ENCODE peak calls at places on chromosome 21, in four cellular contexts. G is pancreas, F is cardiac muscle cell, D is IMR-90. N is an unnamed sample.

GRCh38 chr21:45482899-45483821 is 59.1 kb downstream of the SLC19A1 start:
- DNase-seq in D (no peak), G (no peak), F (no peak), N (no peak)

GRCh38 chr21:45401916-45402900 is 2.8 kb upstream of the COL18A1 start:
- DNase-seq in G (no peak), D (no peak), F (peak; percentile 77), N (no peak)

GRCh38 chr21:37704751-37705150 is 211.5 kb downstream of the KCNJ6 start:
- DNase-seq in D (no peak), F (no peak), G (no peak), N (no peak)

GRCh38 chr21:32549861-32550260 is 35.5 kb downstream of the TCP10L start:
- DNase-seq in D (no peak), G (no peak), F (no peak), N (no peak)

GRCh38 chr21:40732998-40733397 is 114.0 kb downstream of the DSCAM start:
- DNase-seq in F (no peak), D (no peak), G (no peak), N (no peak)

GRCh38 chr21:16797530-16797929 is 715.3 kb upstream of the CXADR start:
- DNase-seq in D (no peak), G (no peak), F (no peak), N (no peak)

GRCh38 chr21:36202721-36203602 is 46.3 kb downstream of the DOP1B start:
- DNase-seq in G (no peak), F (no peak), D (peak; percentile 47), N (no peak)

GRCh38 chr21:16794944-16795343 is 717.9 kb upstream of the CXADR start:
- DNase-seq in D (peak; percentile 95), G (no peak), F (peak; percentile 83), N (no peak)

GRCh38 chr21:31446206-31446900 is 102.3 kb upstream of the TIAM1 start:
- DNase-seq in F (no peak), G (no peak), D (no peak), N (no peak)

GRCh38 chr21:35940074-35940927 is 120.0 kb downstream of the SETD4 start:
- DNase-seq in G (peak; percentile 6), D (peak; percentile 81), F (peak; percentile 89), N (peak; percentile 43)

GRCh38 chr21:31872452-31873274 is at the start of gene HUNK:
- DNase-seq in D (peak; percentile 54), F (peak; percentile 44), G (peak; percentile 75), N (peak; percentile 68)

GRCh38 chr21:46517361-46517760 is 58.7 kb downstream of the DIP2A start:
- DNase-seq in F (peak; percentile 24), D (no peak), G (peak; percentile 42), N (no peak)

GRCh38 chr21:33428669-33429068 is 25.5 kb downstream of the IFNGR2 start:
- DNase-seq in F (no peak), G (no peak), D (no peak), N (no peak)

GRCh38 chr21:38815060-38815405 is 9.3 kb downstream of the ETS2 start:
- DNase-seq in F (no peak), G (no peak), D (peak; percentile 95), N (no peak)
- H3K4me1 ChIP-seq in F (no peaks in the 10 kb centered on the region), G (no peaks in the 10 kb centered on the region), D (peaks cover 25% of the 10 kb centered on the region), N (peaks cover 8% of the 10 kb centered on the region)

DNA sequence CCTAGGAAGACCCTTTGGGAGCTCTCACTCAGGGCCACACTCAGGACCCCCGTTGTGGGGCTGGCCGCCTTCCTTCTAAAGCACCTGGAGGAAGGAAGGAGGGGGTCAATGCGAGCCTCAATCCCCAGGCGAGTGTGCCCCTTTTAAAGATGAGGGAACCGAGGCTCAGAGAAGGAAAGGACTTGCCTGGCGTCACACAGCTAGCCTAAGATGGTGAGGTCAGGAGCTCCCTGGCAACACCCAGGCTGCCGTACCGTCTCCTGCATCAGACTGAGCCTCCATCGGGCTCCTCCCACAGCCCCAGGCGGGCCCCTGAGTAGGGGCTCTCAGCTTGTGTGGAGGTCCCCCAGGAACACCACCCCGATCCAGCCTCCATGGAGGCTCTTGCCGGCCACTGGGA is 574 bp upstream of the AIRE start:
- DNase-seq in D (no peak), G (no peak), F (no peak), N (no peak)
- H3K4me3 ChIP-seq in D (no peak overlapping the region), G (no peak overlapping the region), F (no peak overlapping the region), N (no peak overlapping the region)

GRCh38 chr21:25558123-25558522 is 49.2 kb downstream of the MRPL39 start:
- DNase-seq in F (no peak), G (no peak), D (no peak), N (no peak)

GRCh38 chr21:25557170-25557569 is 50.1 kb downstream of the MRPL39 start:
- DNase-seq in D (peak; percentile 56), G (no peak), F (no peak), N (no peak)

GRCh38 chr21:25555492-25555891 is 51.8 kb downstream of the MRPL39 start:
- DNase-seq in F (no peak), D (no peak), G (no peak), N (no peak)

GRCh38 chr21:25552856-25553255 is 54.4 kb downstream of the MRPL39 start:
- DNase-seq in D (no peak), G (no peak), F (no peak), N (no peak)

GRCh38 chr21:25556087-25556486 is 51.2 kb downstream of the MRPL39 start:
- DNase-seq in D (no peak), F (no peak), G (no peak), N (no peak)
- H3K36me3 ChIP-seq in D (no peaks in the 10 kb centered on the region), F (no peaks in the 10 kb centered on the region), G (no peaks in the 10 kb centered on the region), N (no peaks in the 10 kb centered on the region)

GRCh38 chr21:34881421-34881820 is 167.7 kb downstream of the RUNX1 start:
- DNase-seq in G (no peak), D (peak; percentile 84), F (peak; percentile 61), N (no peak)
- H3K4me1 ChIP-seq in G (peaks cover 20% of the 10 kb centered on the region), D (peaks cover 13% of the 10 kb centered on the region), F (no peaks in the 10 kb centered on the region), N (peaks cover 8% of the 10 kb centered on the region)

GRCh38 chr21:17947546-17947945 is 128.4 kb upstream of the C21orf91 start:
- DNase-seq in D (no peak), G (no peak), F (no peak), N (no peak)
- H3K4me3 ChIP-seq in D (no peak overlapping the region), G (no peak overlapping the region), F (no peak overlapping the region), N (no peak overlapping the region)

GRCh38 chr21:42701706-42702456 is 48.5 kb downstream of the PDE9A start:
- DNase-seq in F (no peak), G (no peak), D (no peak), N (no peak)

GRCh38 chr21:42696516-42697040 is 43.2 kb downstream of the PDE9A start:
- DNase-seq in G (no peak), F (no peak), D (no peak), N (no peak)

GRCh38 chr21:42696026-42696380 is 42.6 kb downstream of the PDE9A start:
- DNase-seq in D (no peak), G (no peak), F (no peak), N (no peak)

GRCh38 chr21:42699196-42699595 is 45.8 kb downstream of the PDE9A start:
- DNase-seq in G (no peak), D (no peak), F (no peak), N (no peak)

GRCh38 chr21:42698730-42699129 is 45.3 kb downstream of the PDE9A start:
- DNase-seq in G (no peak), D (no peak), F (no peak), N (no peak)
- H3K36me3 ChIP-seq in G (no peaks in the 10 kb centered on the region), D (no peaks in the 10 kb centered on the region), F (no peaks in the 10 kb centered on the region), N (no peaks in the 10 kb centered on the region)

GRCh38 chr21:34817821-34818662 is 149.2 kb downstream of the CLIC6 start:
- DNase-seq in F (no peak), G (peak; percentile 37), D (no peak), N (no peak)
- H3K4me1 ChIP-seq in F (no peaks in the 10 kb centered on the region), G (no peaks in the 10 kb centered on the region), D (peaks cover 62% of the 10 kb centered on the region), N (peaks cover 1% of the 10 kb centered on the region)

DNA sequence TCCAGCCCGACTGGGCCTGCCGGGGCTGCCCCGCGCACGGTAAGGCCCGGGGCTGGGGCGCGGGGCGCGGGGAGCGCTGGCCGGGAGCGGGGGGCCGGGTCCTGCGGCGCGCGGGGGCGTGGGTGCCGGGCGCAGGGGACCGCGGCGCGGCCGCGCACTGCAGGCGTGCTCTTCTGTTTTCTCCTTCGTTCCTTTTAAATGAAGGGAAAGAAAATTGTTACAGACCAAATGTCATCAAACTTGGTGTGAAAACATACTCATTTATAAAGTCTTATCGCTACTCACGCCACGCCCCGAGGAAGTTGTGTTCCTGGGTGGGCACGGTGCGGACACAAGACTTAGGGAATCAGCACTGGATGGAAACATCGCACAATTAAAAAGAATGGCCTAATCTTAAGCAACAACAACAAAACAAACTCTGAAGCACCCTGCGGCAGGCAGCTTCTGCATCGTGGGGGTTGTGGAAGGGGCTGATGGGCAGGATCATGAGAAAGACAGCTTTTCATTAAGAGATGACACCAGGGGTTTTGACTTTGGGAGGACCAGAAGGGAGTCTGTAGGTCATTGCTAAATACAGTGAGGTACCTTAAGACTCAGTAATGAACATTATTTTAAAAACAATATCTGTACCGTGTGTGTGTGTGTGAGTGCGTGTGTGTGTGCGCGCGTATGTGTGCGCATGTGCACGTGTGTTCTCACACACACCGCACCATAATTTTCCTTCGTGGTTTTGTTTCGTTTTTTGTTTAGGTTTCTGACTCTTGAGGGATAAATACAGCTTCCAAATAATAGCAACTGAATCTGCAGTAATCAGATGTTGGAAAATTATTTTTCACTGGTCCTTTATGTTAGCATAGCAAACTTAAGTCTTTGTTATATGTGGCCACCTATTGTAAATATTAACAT is 542 bp downstream of the B3GALT5 start:
- DNase-seq in G (no peak), F (no peak), D (no peak), N (no peak)
- H3K4me3 ChIP-seq in G (peak overlapping the region; percentile 40), F (peak overlapping the region; percentile 45), D (no peak overlapping the region), N (peak overlapping the region; percentile 31)

GRCh38 chr21:25568230-25568629 is 39.1 kb downstream of the MRPL39 start:
- DNase-seq in D (peak; percentile 78), F (peak; percentile 85), G (no peak), N (no peak)
- H3K36me3 ChIP-seq in D (peaks cover 7% of the 10 kb centered on the region), F (no peaks in the 10 kb centered on the region), G (no peaks in the 10 kb centered on the region), N (no peaks in the 10 kb centered on the region)